ENCODE peak calls at places on chromosomes 1 and 21, in four cellular contexts. U is neural crest cell, Y is progenitor cell of endocrine pancreas, E is nephron progenitor cell. D is an unnamed sample.

GRCh38 chr1:211192227-211192626 is 58.3 kb upstream of the KCNH1 start:
- DNase-seq in U (no peak), Y (no peak), E (no peak), D (no peak)

GRCh38 chr1:37691497-37692077 is 729 bp upstream of the CDCA8 start:
- DNase-seq in U (peak), Y (peak), E (no peak), D (peak)

GRCh38 chr1:5632814-5633213 is 359.4 kb downstream of the NPHP4 start:
- DNase-seq in U (no peak), Y (no peak), E (no peak), D (no peak)

GRCh38 chr1:221740941-221741363 is 937 bp downstream of the DUSP10 start:
- DNase-seq in U (no peak), Y (no peak), E (peak), D (no peak)

GRCh38 chr1:178417858-178418257 is 78.9 kb downstream of the CLEC20A start:
- DNase-seq in U (no peak), Y (no peak), E (no peak), D (no peak)

GRCh38 chr1:16420719-16421118 is 16.5 kb downstream of the SPATA21 start:
- DNase-seq in U (no peak), Y (no peak), E (no peak), D (peak)

GRCh38 chr1:30761312-30762151 is 4.0 kb upstream of the LAPTM5 start:
- DNase-seq in U (no peak), Y (no peak), E (peak), D (no peak)

GRCh38 chr21:42012344-42012743 is 2.2 kb upstream of the ZBTB21 start:
- DNase-seq in U (no peak), Y (no peak), E (no peak), D (no peak)

GRCh38 chr1:109482242-109482641 is 1.5 kb upstream of the ATXN7L2 start:
- DNase-seq in U (no peak), Y (no peak), E (no peak), D (no peak)

GRCh38 chr1:228030451-228031201 is 23.8 kb downstream of the WNT3A start:
- DNase-seq in U (no peak), Y (no peak), E (no peak), D (no peak)

GRCh38 chr1:94953741-94954140 is 26.8 kb upstream of the CNN3 start:
- DNase-seq in U (no peak), Y (no peak), E (no peak), D (no peak)

GRCh38 chr1:28241633-28242241 is 5.8 kb downstream of the ATP5IF1 start:
- DNase-seq in U (no peak), Y (no peak), E (no peak), D (no peak)

GRCh38 chr21:26087223-26087918 is 83.2 kb downstream of the APP start:
- DNase-seq in U (no peak), Y (no peak), E (no peak), D (no peak)

GRCh38 chr21:44909719-44910118 is 11.0 kb downstream of the ITGB2 start:
- DNase-seq in U (no peak), Y (no peak), E (no peak), D (no peak)

GRCh38 chr1:165481820-165482532 is 37.0 kb upstream of the RXRG start:
- DNase-seq in U (no peak), Y (no peak), E (no peak), D (no peak)

GRCh38 chr1:12275370-12275769 is 45.5 kb downstream of the VPS13D start:
- DNase-seq in U (peak), Y (peak), E (peak), D (peak)

GRCh38 chr1:234186037-234186688 is 187.1 kb upstream of the COA6 start:
- DNase-seq in U (no peak), Y (no peak), E (no peak), D (no peak)

GRCh38 chr1:226365831-226366231 is 42.1 kb downstream of the PARP1 start:
- DNase-seq in U (no peak), Y (no peak), E (no peak), D (no peak)

GRCh38 chr1:207841907-207842306 is 69.0 kb downstream of the CD34 start:
- DNase-seq in U (no peak), Y (no peak), E (peak), D (no peak)

GRCh38 chr1:168213349-168213748 is 12.5 kb upstream of the SFT2D2 start:
- DNase-seq in U (no peak), Y (no peak), E (no peak), D (no peak)

GRCh38 chr1:90550616-90551406 is 166.3 kb downstream of the BARHL2 start:
- DNase-seq in U (no peak), Y (no peak), E (no peak), D (no peak)
- TF ChIP-seq CTCF in U (no peak), Y (peak), E (no peak), D (no peak)

DNA sequence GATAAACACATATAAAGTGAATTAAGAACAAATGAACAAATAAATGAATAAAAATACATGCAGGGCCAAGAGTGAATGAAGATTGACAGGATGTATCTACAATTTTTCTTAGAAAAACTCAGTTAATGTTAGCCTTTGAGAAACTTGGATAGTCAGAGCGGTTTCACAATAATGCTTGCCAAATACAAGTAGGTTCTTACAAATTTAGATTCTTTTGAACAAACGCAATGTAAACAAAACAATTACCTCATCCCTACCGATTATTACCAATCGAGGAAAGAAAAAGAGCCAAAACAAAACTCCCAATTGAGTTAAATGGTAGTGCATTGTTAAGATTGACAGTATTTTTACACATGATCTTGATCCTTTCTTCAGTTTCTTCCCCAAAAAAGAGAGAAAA is 176.9 kb upstream of the DEPDC1 start:
- DNase-seq in U (no peak), Y (no peak), E (no peak), D (no peak)
- TF ChIP-seq CTCF in U (no peak), Y (no peak), E (no peak), D (no peak)

DNA sequence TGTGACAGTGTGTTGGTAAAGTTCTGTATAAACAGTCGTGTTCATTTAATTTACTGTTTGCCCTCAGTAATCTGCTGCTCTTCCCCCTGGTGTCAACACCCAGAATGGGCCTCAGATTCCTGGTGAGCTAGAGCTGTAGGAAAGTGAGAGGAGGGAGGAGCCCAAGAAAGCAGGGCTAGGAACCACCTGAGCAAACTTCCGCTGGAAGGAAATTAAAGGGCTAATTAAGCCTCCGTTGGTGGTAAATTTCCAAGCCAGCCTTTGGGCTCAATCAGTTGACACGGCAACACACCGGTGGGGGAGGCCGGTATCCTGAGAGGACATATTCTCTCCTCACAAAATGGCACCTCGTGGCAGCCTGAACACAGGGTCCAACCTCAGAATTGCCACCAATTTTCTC is 32.9 kb downstream of the RAB3B start:
- DNase-seq in U (no peak), Y (no peak), E (no peak), D (no peak)
- TF ChIP-seq CTCF in U (no peak), Y (peak), E (no peak), D (no peak)

DNA sequence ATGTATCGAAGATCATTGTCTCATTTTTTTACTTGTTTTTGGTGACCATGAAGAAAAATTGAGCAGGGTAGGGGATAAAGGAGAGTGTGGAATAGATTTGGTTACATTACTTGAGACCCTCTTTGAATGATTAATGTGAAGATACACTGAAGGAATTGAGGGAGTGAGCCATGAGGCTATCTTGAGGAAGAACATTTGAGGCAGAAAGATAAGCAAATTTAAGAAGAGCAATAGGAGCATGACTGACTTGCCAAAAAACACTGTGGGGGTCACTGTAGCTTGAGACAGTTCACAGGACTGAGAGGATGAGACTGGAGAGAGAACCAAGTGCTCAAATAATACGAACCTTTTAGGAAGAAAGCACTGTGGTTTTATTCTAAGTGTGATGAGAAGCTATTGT is 43.1 kb upstream of the PTPRC start:
- DNase-seq in U (no peak), Y (no peak), E (no peak), D (no peak)
- TF ChIP-seq CTCF in U (no peak), Y (no peak), E (no peak), D (no peak)

DNA sequence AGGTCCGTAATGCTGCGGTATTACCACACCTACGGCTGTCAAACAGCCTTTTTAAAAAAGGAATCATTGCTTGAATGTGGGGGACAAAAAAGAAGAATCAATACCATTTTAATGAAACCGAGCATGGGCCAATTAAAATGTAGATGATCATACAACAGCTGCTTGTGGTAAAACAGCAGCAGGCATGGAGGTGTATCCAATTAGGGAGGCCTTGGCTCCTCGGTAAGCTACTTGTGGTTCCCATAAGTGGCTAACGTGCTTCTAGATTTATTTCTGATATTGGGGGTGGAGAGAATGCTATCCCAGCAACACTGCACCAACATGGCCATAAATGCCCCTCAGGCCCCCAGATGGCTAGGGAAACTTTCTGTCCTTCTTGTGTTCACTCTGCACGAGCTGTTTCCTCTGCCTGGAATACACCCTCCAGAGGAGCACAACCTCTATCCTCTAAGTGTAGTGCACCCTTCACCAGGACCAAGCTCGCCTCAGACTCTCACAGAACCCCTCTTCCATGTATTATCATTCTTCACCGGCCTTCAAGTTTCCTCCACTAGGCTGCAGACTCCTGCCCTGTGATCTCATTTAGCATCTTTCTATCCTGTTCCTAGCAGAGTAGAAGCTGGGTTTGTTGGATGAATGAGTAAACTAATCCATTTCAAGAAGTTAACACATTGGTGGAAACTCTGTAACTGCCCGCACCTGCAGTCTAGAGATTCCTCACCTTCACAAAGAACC is 1.6 kb downstream of the PTPN14 start:
- DNase-seq in U (no peak), Y (no peak), E (no peak), D (no peak)
- TF ChIP-seq CTCF in U (peak), Y (peak), E (no peak), D (no peak)

GRCh38 chr21:36429672-36430546 is 44.7 kb downstream of the CHAF1B start:
- DNase-seq in U (no peak), Y (peak), E (peak), D (peak)
- TF ChIP-seq CTCF in U (peak), Y (peak), E (peak), D (peak)

GRCh38 chr1:230555826-230556225 is 86.5 kb upstream of the COG2 start:
- DNase-seq in U (no peak), Y (no peak), E (no peak), D (no peak)
- TF ChIP-seq CTCF in U (no peak), Y (no peak), E (no peak), D (no peak)

GRCh38 chr1:239586128-239586527 is 199.8 kb downstream of the CHRM3 start:
- DNase-seq in U (no peak), Y (no peak), E (no peak), D (no peak)
- TF ChIP-seq CTCF in U (no peak), Y (no peak), E (no peak), D (no peak)

GRCh38 chr1:205229399-205229861 is 1.7 kb downstream of the TMCC2 start:
- DNase-seq in U (no peak), Y (no peak), E (peak), D (peak)
- TF ChIP-seq CTCF in U (peak), Y (no peak), E (no peak), D (peak)